ENCODE peak calls at places on chromosomes 13 and 19, in eight cellular contexts. K is fibroblast of pulmonary artery; C is GDM1; J is activated CD4-positive, CD25-positive, alpha-beta regulatory T cell treated with anti-CD3 and anti-CD28 coated beads, Interleukin-2, amount 50 U/mL, for 16 hours; R is naive thymus-derived CD8-positive, alpha-beta T cell; W is stimulated activated CD4-positive, alpha-beta T cell treated with anti-CD3 and anti-CD28 coated beads, Interleukin-1b, Interleukin-23, amount 100 ng/mL, for 1 hour; Z is activated effector memory CD4-positive, alpha-beta T cell treated with anti-CD3 and anti-CD28 coated beads, Interleukin-2, amount 50 U/mL, for 16 hours; B is neuronal stem cell. P is an unnamed sample.

GRCh38 chr19:1249298-1249989 is 1.1 kb downstream of the MIDN start:
- DNase-seq in K (peak), C (peak), J (peak), R (peak), W (peak), Z (peak), B (peak), P (peak)

GRCh38 chr13:33284916-33285315 is 639 bp downstream of the STARD13 start:
- DNase-seq in K (peak), C (no peak), J (no peak), R (no peak), W (no peak), Z (no peak), B (no peak), P (no peak)

GRCh38 chr19:52660981-52661380 is 22.8 kb upstream of the ZNF83 start:
- DNase-seq in K (no peak), C (no peak), J (no peak), R (no peak), W (no peak), Z (no peak), B (no peak), P (no peak)

GRCh38 chr19:507286-508203 is at the start of gene TPGS1:
- DNase-seq in K (peak), C (peak), J (peak), R (no peak), W (peak), Z (peak), B (peak), P (peak)

GRCh38 chr13:51324714-51325440 is 14.6 kb upstream of the SERPINE3 start:
- DNase-seq in K (no peak), C (no peak), J (no peak), R (no peak), W (no peak), Z (no peak), B (no peak), P (no peak)

GRCh38 chr19:16222806-16223205 is 25.1 kb downstream of the AP1M1 start:
- DNase-seq in K (no peak), C (no peak), J (no peak), R (no peak), W (no peak), Z (no peak), B (no peak), P (no peak)

GRCh38 chr19:8686549-8686948 is 12.0 kb downstream of the ACTL9 start:
- DNase-seq in K (no peak), C (no peak), J (no peak), R (no peak), W (no peak), Z (no peak), B (no peak), P (no peak)

GRCh38 chr13:113383089-113383488 is 19.2 kb upstream of the GRTP1 start:
- DNase-seq in K (no peak), C (no peak), J (no peak), R (no peak), W (no peak), Z (peak), B (no peak), P (no peak)

GRCh38 chr13:99471231-99472202 is 29.8 kb upstream of the TM9SF2 start:
- DNase-seq in K (peak), C (no peak), J (no peak), R (no peak), W (no peak), Z (no peak), B (no peak), P (no peak)

GRCh38 chr13:106129273-106129672 is 406.2 kb downstream of the EFNB2 start:
- DNase-seq in K (no peak), C (no peak), J (no peak), R (no peak), W (no peak), Z (no peak), B (no peak), P (peak)

GRCh38 chr13:98890186-98890585 is 87.7 kb downstream of the DOCK9 start:
- DNase-seq in K (peak), C (no peak), J (no peak), R (no peak), W (peak), Z (peak), B (no peak), P (no peak)

GRCh38 chr13:113151745-113152707 is 6.4 kb upstream of the PROZ start:
- DNase-seq in K (peak), C (no peak), J (no peak), R (no peak), W (no peak), Z (no peak), B (no peak), P (no peak)

GRCh38 chr19:46631481-46631880 is 4.5 kb downstream of the GNG8 start:
- DNase-seq in K (peak), C (no peak), J (no peak), R (no peak), W (no peak), Z (no peak), B (no peak), P (no peak)

GRCh38 chr13:97478247-97478646 is 44.3 kb downstream of the RAP2A start:
- DNase-seq in K (no peak), C (no peak), J (no peak), R (no peak), W (no peak), Z (no peak), B (no peak), P (no peak)

GRCh38 chr13:60857698-60858097 is 460.7 kb downstream of the TDRD3 start:
- DNase-seq in K (no peak), C (no peak), J (no peak), R (no peak), W (no peak), Z (no peak), B (no peak), P (no peak)

GRCh38 chr19:2273356-2274184 is 8.4 kb downstream of the PEAK3 start:
- DNase-seq in K (peak), C (peak), J (peak), R (peak), W (peak), Z (peak), B (peak), P (peak)

GRCh38 chr19:11018743-11019142 is 57.9 kb downstream of the SMARCA4 start:
- DNase-seq in K (no peak), C (no peak), J (no peak), R (no peak), W (no peak), Z (no peak), B (no peak), P (no peak)

GRCh38 chr19:10009714-10010224 is 535 bp downstream of the COL5A3 start:
- DNase-seq in K (peak), C (no peak), J (no peak), R (no peak), W (no peak), Z (no peak), B (no peak), P (no peak)

GRCh38 chr13:24203726-24204295 is 43.3 kb downstream of the SPATA13 start:
- DNase-seq in K (no peak), C (peak), J (no peak), R (peak), W (no peak), Z (no peak), B (no peak), P (no peak)

GRCh38 chr13:99314640-99315176 is 7.5 kb upstream of the GPR183 start:
- DNase-seq in K (peak), C (no peak), J (peak), R (peak), W (no peak), Z (peak), B (no peak), P (no peak)

GRCh38 chr13:42652642-42653415 is 78.9 kb downstream of the TNFSF11 start:
- DNase-seq in K (no peak), C (no peak), J (no peak), R (no peak), W (no peak), Z (no peak), B (no peak), P (no peak)

GRCh38 chr19:13277104-13277809 is 127.0 kb downstream of the IER2 start:
- DNase-seq in K (peak), C (peak), J (peak), R (peak), W (peak), Z (peak), B (peak), P (peak)

GRCh38 chr13:59444210-59444857 is 719.4 kb downstream of the DIAPH3 start:
- DNase-seq in K (no peak), C (no peak), J (no peak), R (no peak), W (no peak), Z (no peak), B (no peak), P (no peak)

GRCh38 chr19:51124729-51125128 is at the start of gene SIGLEC9:
- DNase-seq in K (no peak), C (no peak), J (no peak), R (no peak), W (no peak), Z (peak), B (no peak), P (no peak)

GRCh38 chr19:45097776-45098520 is 5.0 kb downstream of the PPP1R37 start:
- DNase-seq in K (peak), C (no peak), J (no peak), R (no peak), W (no peak), Z (no peak), B (no peak), P (peak)

GRCh38 chr13:25847145-25847544 is 204.7 kb downstream of the SHISA2 start:
- DNase-seq in K (no peak), C (no peak), J (no peak), R (peak), W (no peak), Z (no peak), B (no peak), P (no peak)

GRCh38 chr13:39144941-39145533 is 106.8 kb downstream of the NHLRC3 start:
- DNase-seq in K (peak), C (peak), J (no peak), R (peak), W (no peak), Z (peak), B (peak), P (peak)

GRCh38 chr19:5298502-5298901 is 42.1 kb downstream of the PTPRS start:
- DNase-seq in K (no peak), C (no peak), J (no peak), R (no peak), W (no peak), Z (no peak), B (no peak), P (no peak)

GRCh38 chr19:3573162-3573857 is 566 bp downstream of the HMG20B start:
- DNase-seq in K (no peak), C (no peak), J (no peak), R (no peak), W (no peak), Z (no peak), B (no peak), P (no peak)

GRCh38 chr13:29564828-29565227 is 30.7 kb downstream of the SLC7A1 start:
- DNase-seq in K (no peak), C (no peak), J (no peak), R (no peak), W (no peak), Z (no peak), B (no peak), P (no peak)

GRCh38 chr19:40604647-40605200 is 3.6 kb downstream of the LTBP4 start:
- DNase-seq in K (no peak), C (no peak), J (no peak), R (peak), W (no peak), Z (peak), B (no peak), P (peak)

GRCh38 chr13:113879506-113880360 is 15.9 kb upstream of the GAS6 start:
- DNase-seq in K (no peak), C (no peak), J (no peak), R (no peak), W (no peak), Z (peak), B (no peak), P (no peak)

GRCh38 chr13:79966039-79966438 is 374.9 kb downstream of the SPRY2 start:
- DNase-seq in K (peak), C (no peak), J (no peak), R (no peak), W (no peak), Z (no peak), B (no peak), P (no peak)

GRCh38 chr19:50547385-50548190 is 20.6 kb downstream of the LRRC4B start:
- DNase-seq in K (no peak), C (no peak), J (no peak), R (no peak), W (no peak), Z (no peak), B (no peak), P (no peak)

GRCh38 chr19:47005873-47006272 is 13.8 kb upstream of the NPAS1 start:
- DNase-seq in K (no peak), C (no peak), J (no peak), R (no peak), W (no peak), Z (no peak), B (no peak), P (no peak)

P was measured in Caco-2.